ENCODE peak calls at places on chromosomes 2 and 18, in seven cellular contexts. O is stromal cell of bone marrow, L is ovary, V is RPMI7951, S is tibial nerve, C is 8988T, R is NCI-H1417. Y is an unnamed sample.

GRCh38 chr2:120771556-120772208 is 36.0 kb downstream of the GLI2 start:
- DNase-seq in O (peak), L (peak), V (peak), S (no peak), C (no peak), R (no peak), Y (no peak)

GRCh38 chr18:21359746-21360145 is 117.7 kb downstream of the GREB1L start:
- DNase-seq in O (no peak), L (no peak), V (no peak), S (no peak), C (no peak), R (no peak), Y (no peak)

GRCh38 chr2:27871805-27872204 is 18.4 kb downstream of the RBKS start:
- DNase-seq in O (no peak), L (no peak), V (no peak), S (no peak), C (no peak), R (no peak), Y (no peak)

GRCh38 chr18:58481321-58482180 is 147.3 kb downstream of the ALPK2 start:
- DNase-seq in O (no peak), L (no peak), V (no peak), S (no peak), C (no peak), R (no peak), Y (no peak)

GRCh38 chr18:52963481-52963880 is 623.5 kb downstream of the DCC start:
- DNase-seq in O (no peak), L (no peak), V (no peak), S (no peak), C (no peak), R (no peak), Y (no peak)

GRCh38 chr18:36187138-36187825 is at the start of gene MOCOS:
- DNase-seq in O (peak), L (peak), V (peak), S (peak), C (peak), R (peak), Y (peak)

GRCh38 chr2:64654993-64655666 is 1.4 kb upstream of the SERTAD2 start:
- DNase-seq in O (no peak), L (no peak), V (peak), S (no peak), C (no peak), R (peak), Y (no peak)

GRCh38 chr18:35143615-35144596 is 96.9 kb upstream of the ZNF397 start:
- DNase-seq in O (peak), L (peak), V (peak), S (no peak), C (peak), R (peak), Y (peak)

GRCh38 chr2:234961784-234962183 is 10.0 kb downstream of the SH3BP4 start:
- DNase-seq in O (no peak), L (no peak), V (no peak), S (no peak), C (no peak), R (no peak), Y (no peak)

GRCh38 chr18:136433-136832 is 21.9 kb upstream of the USP14 start:
- DNase-seq in O (no peak), L (no peak), V (peak), S (no peak), C (no peak), R (no peak), Y (no peak)

GRCh38 chr2:112588611-112589045 is 4.2 kb downstream of the CHCHD5 start:
- DNase-seq in O (no peak), L (no peak), V (no peak), S (no peak), C (no peak), R (no peak), Y (no peak)

GRCh38 chr2:42163444-42164045 is 5.6 kb upstream of the EML4 start:
- DNase-seq in O (no peak), L (no peak), V (no peak), S (no peak), C (no peak), R (peak), Y (no peak)

GRCh38 chr2:187541086-187542085 is 12.8 kb downstream of the TFPI start:
- DNase-seq in O (peak), L (no peak), V (peak), S (no peak), C (no peak), R (no peak), Y (no peak)

GRCh38 chr2:9311488-9311887 is 104.9 kb downstream of the ASAP2 start:
- DNase-seq in O (peak), L (no peak), V (peak), S (peak), C (no peak), R (no peak), Y (no peak)

GRCh38 chr2:221572180-221572820 is at the start of gene EPHA4:
- DNase-seq in O (peak), L (peak), V (peak), S (peak), C (peak), R (peak), Y (peak)

GRCh38 chr2:55051026-55051866 is 995 bp upstream of the RTN4 start:
- DNase-seq in O (peak), L (peak), V (peak), S (peak), C (peak), R (no peak), Y (peak)

GRCh38 chr2:222304737-222305509 is 6.1 kb upstream of the PAX3 start:
- DNase-seq in O (no peak), L (no peak), V (peak), S (no peak), C (no peak), R (no peak), Y (no peak)

GRCh38 chr2:29245742-29246387 is 130.7 kb downstream of the CLIP4 start:
- DNase-seq in O (no peak), L (no peak), V (no peak), S (no peak), C (no peak), R (no peak), Y (no peak)

GRCh38 chr2:126771094-126771493 is 115.1 kb downstream of the GYPC start:
- DNase-seq in O (no peak), L (no peak), V (no peak), S (no peak), C (no peak), R (no peak), Y (no peak)

GRCh38 chr2:228674155-228674554 is 492.7 kb upstream of the SPHKAP start:
- DNase-seq in O (no peak), L (no peak), V (no peak), S (peak), C (no peak), R (no peak), Y (no peak)

GRCh38 chr18:76805221-76805620 is 17.1 kb upstream of the ZNF236 start:
- DNase-seq in O (no peak), L (no peak), V (peak), S (no peak), C (no peak), R (no peak), Y (no peak)

GRCh38 chr2:54176577-54176976 is 61.2 kb downstream of the ACYP2 start:
- DNase-seq in O (peak), L (peak), V (peak), S (peak), C (no peak), R (no peak), Y (peak)

GRCh38 chr2:33219850-33220275 is 256.6 kb upstream of the RASGRP3 start:
- DNase-seq in O (no peak), L (no peak), V (peak), S (no peak), C (no peak), R (no peak), Y (no peak)

GRCh38 chr2:112474844-112475486 is 7.0 kb upstream of the TTL start:
- DNase-seq in O (peak), L (no peak), V (peak), S (no peak), C (no peak), R (no peak), Y (no peak)

GRCh38 chr2:105443610-105444598 is 45.1 kb upstream of the FHL2 start:
- DNase-seq in O (no peak), L (no peak), V (no peak), S (no peak), C (no peak), R (no peak), Y (no peak)

GRCh38 chr18:22169889-22170420 is 566 bp downstream of the GATA6 start:
- DNase-seq in O (no peak), L (peak), V (peak), S (no peak), C (peak), R (peak), Y (no peak)

GRCh38 chr2:46371858-46372257 is 74.7 kb downstream of the EPAS1 start:
- DNase-seq in O (no peak), L (no peak), V (no peak), S (no peak), C (no peak), R (no peak), Y (no peak)

Y was measured in globus pallidus.